ENCODE peak calls at places on chromosomes 11 and 22, in eight cellular contexts. H, Q, V, Y, W, D, E and J are unnamed samples.

GRCh38 chr11:72721689-72722049 is 30.5 kb downstream of the ARAP1 start:
- DNase-seq in H (no peak), Q (peak), V (peak), Y (no peak), W (no peak), D (peak), E (peak), J (no peak)

GRCh38 chr11:62223095-62223494 is 14.6 kb downstream of the SCGB2A1 start:
- DNase-seq in H (no peak), Q (no peak), V (peak), Y (peak), W (no peak), D (peak), E (no peak), J (peak)

GRCh38 chr11:70711095-70711910 is 313.0 kb downstream of the CTTN start:
- DNase-seq in H (no peak), Q (no peak), V (no peak), Y (no peak), W (no peak), D (no peak), E (no peak), J (no peak)

GRCh38 chr11:72851726-72852125 is 37.5 kb downstream of the ATG16L2 start:
- DNase-seq in H (no peak), Q (no peak), V (no peak), Y (no peak), W (no peak), D (no peak), E (no peak), J (no peak)

GRCh38 chr11:32659672-32660071 is 76.0 kb downstream of the EIF3M start:
- DNase-seq in H (no peak), Q (no peak), V (no peak), Y (no peak), W (no peak), D (no peak), E (no peak), J (no peak)

GRCh38 chr11:58647141-58647699 is 24.8 kb downstream of the CNTF start:
- DNase-seq in H (no peak), Q (no peak), V (no peak), Y (no peak), W (peak), D (no peak), E (no peak), J (peak)

GRCh38 chr11:62108017-62108750 is 15.6 kb upstream of the INCENP start:
- DNase-seq in H (peak), Q (peak), V (peak), Y (peak), W (peak), D (peak), E (no peak), J (peak)

GRCh38 chr22:28909375-28909774 is 26.0 kb downstream of the ZNRF3 start:
- DNase-seq in H (no peak), Q (no peak), V (peak), Y (no peak), W (no peak), D (no peak), E (no peak), J (no peak)

GRCh38 chr11:66559141-66559861 is 9.1 kb downstream of the CTSF start:
- DNase-seq in H (no peak), Q (no peak), V (peak), Y (no peak), W (no peak), D (no peak), E (peak), J (no peak)

GRCh38 chr11:69386594-69387408 is 92.8 kb downstream of the MYEOV start:
- DNase-seq in H (no peak), Q (no peak), V (no peak), Y (no peak), W (no peak), D (no peak), E (no peak), J (no peak)

GRCh38 chr22:27996529-27996925 is 77.5 kb upstream of the PITPNB start:
- DNase-seq in H (no peak), Q (no peak), V (no peak), Y (no peak), W (no peak), D (no peak), E (no peak), J (no peak)

GRCh38 chr22:16955678-16956210 is 52.3 kb downstream of the GAB4 start:
- DNase-seq in H (no peak), Q (no peak), V (no peak), Y (no peak), W (no peak), D (peak), E (no peak), J (no peak)

GRCh38 chr11:116579857-116580727 is 192.7 kb downstream of the BUD13 start:
- DNase-seq in H (no peak), Q (no peak), V (no peak), Y (no peak), W (no peak), D (no peak), E (no peak), J (no peak)

GRCh38 chr11:75667831-75668507 is 869 bp downstream of the MAP6 start:
- DNase-seq in H (peak), Q (no peak), V (peak), Y (no peak), W (no peak), D (no peak), E (no peak), J (peak)

GRCh38 chr11:30879322-30880020 is 293.3 kb upstream of the MPPED2 start:
- DNase-seq in H (no peak), Q (no peak), V (peak), Y (no peak), W (no peak), D (no peak), E (no peak), J (no peak)

GRCh38 chr22:24208012-24208749 is 26.9 kb downstream of the SUSD2 start:
- DNase-seq in H (no peak), Q (peak), V (peak), Y (peak), W (no peak), D (peak), E (no peak), J (peak)

GRCh38 chr11:20522536-20522935 is 76.9 kb upstream of the SLC6A5 start:
- DNase-seq in H (no peak), Q (no peak), V (no peak), Y (no peak), W (no peak), D (no peak), E (no peak), J (no peak)

GRCh38 chr22:44461083-44461375 is 37.0 kb downstream of the RTL6 start:
- DNase-seq in H (no peak), Q (no peak), V (no peak), Y (no peak), W (no peak), D (no peak), E (no peak), J (no peak)

GRCh38 chr22:19921544-19922081 is 20.0 kb upstream of the COMT start:
- DNase-seq in H (no peak), Q (no peak), V (no peak), Y (no peak), W (no peak), D (no peak), E (no peak), J (no peak)

GRCh38 chr11:45383229-45383628 is 97.1 kb upstream of the SYT13 start:
- DNase-seq in H (no peak), Q (peak), V (peak), Y (peak), W (no peak), D (peak), E (no peak), J (peak)

GRCh38 chr11:116414357-116414756 is 358.4 kb downstream of the BUD13 start:
- DNase-seq in H (no peak), Q (no peak), V (no peak), Y (no peak), W (no peak), D (no peak), E (no peak), J (no peak)

GRCh38 chr11:34653851-34654490 is 33.1 kb downstream of the EHF start:
- DNase-seq in H (no peak), Q (peak), V (peak), Y (peak), W (peak), D (peak), E (no peak), J (no peak)

GRCh38 chr11:122172352-122173073 is 56.5 kb upstream of the BLID start:
- DNase-seq in H (no peak), Q (no peak), V (no peak), Y (peak), W (no peak), D (no peak), E (no peak), J (no peak)

GRCh38 chr11:71309611-71310010 is 57.2 kb upstream of the SHANK2 start:
- DNase-seq in H (no peak), Q (no peak), V (no peak), Y (no peak), W (no peak), D (no peak), E (no peak), J (no peak)

GRCh38 chr11:38593649-38594048 is 1995.6 kb upstream of the RAG2 start:
- DNase-seq in H (no peak), Q (no peak), V (no peak), Y (peak), W (no peak), D (peak), E (no peak), J (no peak)

GRCh38 chr11:808427-809286 is 1.1 kb upstream of the RPLP2 start:
- DNase-seq in H (no peak), Q (peak), V (no peak), Y (no peak), W (peak), D (no peak), E (no peak), J (no peak)

GRCh38 chr11:57792870-57793269 is 31.3 kb downstream of the CTNND1 start:
- DNase-seq in H (peak), Q (peak), V (no peak), Y (peak), W (no peak), D (no peak), E (no peak), J (peak)

GRCh38 chr22:24429411-24430365 is 2.3 kb downstream of the ADORA2A start:
- DNase-seq in H (no peak), Q (peak), V (no peak), Y (no peak), W (peak), D (peak), E (peak), J (peak)

GRCh38 chr22:47600281-47600680 is 837.8 kb downstream of the TBC1D22A start:
- DNase-seq in H (no peak), Q (no peak), V (no peak), Y (no peak), W (no peak), D (no peak), E (no peak), J (no peak)

GRCh38 chr11:74468058-74468457 is 709 bp upstream of the KCNE3 start:
- DNase-seq in H (no peak), Q (no peak), V (no peak), Y (no peak), W (no peak), D (no peak), E (no peak), J (no peak)

GRCh38 chr11:73982595-73982989 is at the start of gene UCP2:
- DNase-seq in H (peak), Q (peak), V (peak), Y (peak), W (peak), D (no peak), E (peak), J (no peak)

GRCh38 chr11:36311926-36312592 is 16.0 kb downstream of the PRR5L start:
- DNase-seq in H (no peak), Q (no peak), V (no peak), Y (no peak), W (no peak), D (peak), E (no peak), J (no peak)

GRCh38 chr11:116500833-116501622 is 271.8 kb downstream of the BUD13 start:
- DNase-seq in H (no peak), Q (no peak), V (no peak), Y (no peak), W (no peak), D (no peak), E (no peak), J (no peak)

GRCh38 chr11:4049006-4049405 is 45.6 kb upstream of the RRM1 start:
- DNase-seq in H (no peak), Q (no peak), V (no peak), Y (peak), W (no peak), D (no peak), E (no peak), J (peak)

GRCh38 chr11:63010934-63011439 is 4.7 kb downstream of the SLC22A8 start:
- DNase-seq in H (no peak), Q (no peak), V (no peak), Y (no peak), W (no peak), D (no peak), E (no peak), J (no peak)

GRCh38 chr22:50518628-50519027 is 6.8 kb downstream of the SCO2 start:
- DNase-seq in H (no peak), Q (no peak), V (no peak), Y (no peak), W (no peak), D (no peak), E (no peak), J (no peak)

GRCh38 chr11:133425992-133426391 is 106.3 kb downstream of the OPCML start:
- DNase-seq in H (no peak), Q (no peak), V (no peak), Y (no peak), W (no peak), D (no peak), E (no peak), J (no peak)